ENCODE peak calls at places on chromosomes 5 and 9, in ten cellular contexts. A is uterus, L is psoas muscle, Z is colonic mucosa, M is Panc1, I is endodermal cell, J is tibial nerve, Y is IMR-90, G is RWPE2, T is MM.1S. Q is an unnamed sample.

GRCh38 chr5:27010646-27011045 is 27.7 kb downstream of the CDH9 start:
- DNase-seq in T (no peak), Y (no peak), G (no peak), M (no peak), A (no peak), Z (no peak), L (no peak), I (no peak), J (no peak), Q (no peak)

GRCh38 chr5:131622633-131623032 is 12.4 kb downstream of the RAPGEF6 start:
- DNase-seq in M (no peak), L (no peak), A (no peak), J (no peak), T (no peak), Y (peak; percentile 79), I (no peak), G (no peak), Z (no peak), Q (no peak)

GRCh38 chr5:171405615-171406014 is 13.8 kb upstream of the FGF18 start:
- DNase-seq in Z (no peak), L (no peak), A (no peak), Y (peak; percentile 29), J (no peak), G (no peak), M (no peak), I (no peak), T (no peak), Q (no peak)

GRCh38 chr5:174301848-174302625 is 256.5 kb downstream of the NSG2 start:
- DNase-seq in J (no peak), I (peak; percentile 35), L (no peak), Y (no peak), T (no peak), A (no peak), M (no peak), G (no peak), Z (no peak), Q (no peak)

GRCh38 chr5:126044111-126044668 is 379.0 kb upstream of the GRAMD2B start:
- DNase-seq in I (no peak), A (peak; percentile 55), Y (peak; percentile 37), L (no peak), M (peak; percentile 17), J (no peak), T (peak; percentile 18), G (no peak), Z (no peak), Q (no peak)

GRCh38 chr9:134724231-134724911 is 82.8 kb downstream of the COL5A1 start:
- DNase-seq in M (no peak), Z (peak; percentile 35), L (peak; percentile 66), G (no peak), I (no peak), T (no peak), A (no peak), J (peak; percentile 40), Y (peak; percentile 55), Q (no peak)

GRCh38 chr9:101201626-101202025 is 173.1 kb downstream of the PLPPR1 start:
- DNase-seq in Z (no peak), M (no peak), A (no peak), I (no peak), G (no peak), L (no peak), J (no peak), Y (no peak), T (no peak), Q (no peak)

GRCh38 chr5:84569307-84569706 is 184.6 kb upstream of the EDIL3 start:
- DNase-seq in I (no peak), L (no peak), M (no peak), T (no peak), G (no peak), Y (no peak), J (no peak), Z (no peak), A (no peak), Q (no peak)

GRCh38 chr5:57033503-57033902 is 81.6 kb upstream of the MIER3 start:
- DNase-seq in L (no peak), Z (no peak), G (no peak), J (no peak), Y (no peak), T (no peak), M (no peak), A (no peak), I (no peak), Q (no peak)

GRCh38 chr5:138986186-138986775 is 111.1 kb upstream of the LRRTM2 start:
- DNase-seq in I (peak; percentile 36), M (no peak), Y (no peak), L (no peak), T (no peak), G (no peak), A (no peak), Z (no peak), J (no peak), Q (no peak)

GRCh38 chr5:64682608-64683007 is 7.7 kb upstream of the SHISAL2B start:
- DNase-seq in Z (no peak), A (no peak), T (no peak), L (no peak), J (no peak), Y (no peak), M (no peak), I (peak; percentile 77), G (no peak), Q (no peak)

GRCh38 chr5:178787889-178788288 is 57.4 kb upstream of the ZNF354A start:
- DNase-seq in M (no peak), J (no peak), Z (no peak), T (no peak), Y (no peak), L (no peak), G (peak; percentile 49), I (peak; percentile 10), A (no peak), Q (no peak)

GRCh38 chr5:59640411-59640810 is 253.1 kb downstream of the PDE4D start:
- DNase-seq in Y (no peak), G (no peak), Z (no peak), I (no peak), L (peak; percentile 41), A (no peak), J (no peak), M (no peak), T (no peak), Q (no peak)

GRCh38 chr9:136885950-136886578 is at the start of gene TRAF2:
- DNase-seq in Y (peak; percentile 99), M (peak; percentile 93), L (peak; percentile 98), T (peak; percentile 99), A (peak; percentile 96), J (peak; percentile 94), I (peak; percentile 99), G (peak; percentile 97), Z (peak; percentile 98), Q (peak; percentile 97)

GRCh38 chr9:125413579-125413978 is 152.0 kb downstream of the GAPVD1 start:
- DNase-seq in A (no peak), G (no peak), M (no peak), I (no peak), T (no peak), Z (no peak), J (no peak), Y (no peak), L (no peak), Q (no peak)

DNA sequence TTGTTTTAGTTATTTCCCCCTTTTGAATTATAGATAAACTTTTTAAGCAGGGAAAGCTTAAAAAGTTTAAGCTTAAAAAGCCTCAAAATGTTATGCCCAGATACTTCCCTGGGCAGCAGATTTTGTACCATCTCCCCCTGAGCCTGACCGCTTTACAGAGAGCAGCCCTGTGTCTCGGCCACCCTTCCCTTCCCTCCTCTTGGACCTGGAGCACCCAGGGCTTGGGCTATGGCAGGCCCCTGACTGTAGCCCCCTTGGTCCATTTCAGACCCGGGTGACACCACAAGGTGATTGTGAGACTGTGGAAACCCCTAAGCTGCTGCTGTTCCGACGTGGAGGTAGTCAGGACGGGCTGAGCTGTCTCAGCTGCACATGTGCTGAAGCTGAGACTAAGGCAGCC is 97.7 kb downstream of the RALGPS1 start:
- DNase-seq in I (no peak), G (no peak), A (no peak), Z (no peak), T (no peak), J (no peak), L (no peak), Y (no peak), M (no peak), Q (no peak)
- H3K4me1 ChIP-seq in I (peaks cover 6% of the 10 kb centered on the region), G (no peaks in the 10 kb centered on the region), A (no peaks in the 10 kb centered on the region), Z (peaks cover 4% of the 10 kb centered on the region), T (peaks cover 17% of the 10 kb centered on the region), J (peaks cover 4% of the 10 kb centered on the region), L (no peaks in the 10 kb centered on the region), Y (peaks cover 6% of the 10 kb centered on the region), M (no peaks in the 10 kb centered on the region), Q (no peaks in the 10 kb centered on the region)

DNA sequence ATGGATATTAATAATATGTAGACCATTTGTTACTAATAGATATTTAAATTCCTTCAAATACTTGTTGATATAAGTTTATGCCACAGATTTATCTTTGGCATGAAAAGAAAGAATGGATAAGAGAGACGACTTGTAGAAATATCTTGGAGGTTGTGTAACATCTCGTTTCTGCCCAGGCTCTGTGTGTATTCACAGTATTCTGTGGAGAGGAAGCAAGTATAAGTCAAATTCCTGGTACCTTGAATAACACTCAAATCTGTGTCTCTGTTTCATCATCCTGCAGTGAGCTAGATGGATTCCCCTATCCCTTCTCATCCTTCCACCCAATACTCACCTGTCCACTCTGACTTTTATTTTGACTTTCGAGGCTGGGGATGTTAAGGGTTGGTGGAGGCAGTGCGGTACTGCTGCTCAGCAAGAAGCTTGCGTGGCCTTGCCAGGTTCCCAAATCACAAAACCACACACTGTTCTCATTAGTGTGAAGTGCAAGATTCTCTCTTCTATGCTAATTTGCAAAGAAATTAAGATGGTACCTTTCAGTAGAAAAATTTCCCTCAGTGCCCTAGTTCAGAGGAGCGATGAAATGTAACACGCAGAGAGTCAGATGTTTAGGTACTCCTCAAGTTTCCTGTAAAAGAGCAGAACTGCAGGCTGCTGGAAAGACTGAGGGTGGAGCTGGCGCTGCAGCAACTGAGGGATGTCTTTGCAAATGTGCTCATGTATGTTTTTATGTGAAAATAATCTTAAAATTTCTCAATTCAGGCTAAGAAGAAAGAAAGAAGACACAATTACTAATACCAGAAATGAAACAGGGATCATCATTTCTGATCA is 42.6 kb upstream of the ANKRD18A start:
- DNase-seq in I (peak; percentile 62), Z (no peak), Y (no peak), L (no peak), A (no peak), M (no peak), J (no peak), G (no peak), T (no peak), Q (no peak)
- TF ChIP-seq CTCF in I (peak; percentile 70), Z (no peak), Y (peak; percentile 29), L (no peak), A (no peak), M (peak; percentile 64), J (peak; percentile 56), G (peak; percentile 71), T (no peak), Q (no peak)

GRCh38 chr9:81562221-81563019 is 126.9 kb downstream of the TLE1 start:
- DNase-seq in A (peak; percentile 64), Z (no peak), L (peak; percentile 44), J (no peak), Y (peak; percentile 82), I (no peak), G (peak; percentile 93), M (peak; percentile 82), T (no peak), Q (peak; percentile 45)
- H3K27ac ChIP-seq in A (no peak overlapping the region), Z (no peak overlapping the region), L (peak overlapping the region; percentile 12), J (no peak overlapping the region), Y (no peak overlapping the region), I (peak overlapping the region; percentile 31), G (peak overlapping the region; percentile 80), M (no peak overlapping the region), T (no peak overlapping the region), Q (no peak overlapping the region)

DNA sequence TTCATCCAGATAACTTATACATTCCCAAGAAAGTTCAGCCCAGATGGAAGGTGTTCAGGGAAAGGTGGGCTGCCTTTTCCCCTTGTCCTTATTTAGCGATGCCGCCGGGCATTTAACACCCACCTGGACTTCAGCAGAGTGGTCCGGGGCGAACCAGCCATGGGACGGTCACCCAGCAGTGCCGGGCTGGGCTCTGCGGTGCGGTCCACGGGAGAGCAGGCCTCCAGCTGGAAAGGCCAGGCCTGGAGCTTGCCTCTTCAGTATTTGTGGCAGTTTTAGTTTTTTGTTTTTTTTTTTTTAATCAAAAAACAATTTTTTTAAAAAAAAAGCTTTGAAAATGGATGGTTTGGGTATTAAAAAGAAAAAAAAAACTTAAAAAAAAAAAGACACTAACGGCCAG is 4.0 kb upstream of the PHYHD1 start:
- DNase-seq in L (no peak), I (no peak), Y (no peak), Z (no peak), T (no peak), M (no peak), G (no peak), A (no peak), J (no peak), Q (no peak)
- H3K4me1 ChIP-seq in L (peaks cover 61% of the 10 kb centered on the region), I (peaks cover 4% of the 10 kb centered on the region), Y (peaks cover 31% of the 10 kb centered on the region), Z (peaks cover 7% of the 10 kb centered on the region), T (no peaks in the 10 kb centered on the region), M (peaks cover 12% of the 10 kb centered on the region), G (peaks cover 44% of the 10 kb centered on the region), A (peaks cover 35% of the 10 kb centered on the region), J (peaks cover 95% of the 10 kb centered on the region), Q (peaks cover 65% of the 10 kb centered on the region)

Q was measured in lung.